ENCODE peak calls at places on chromosomes 4 and X, in four cellular contexts. X is cardiac fibroblast, J is bronchial epithelial cell, F is left lung. Q is an unnamed sample.

GRCh38 chrX:144791298-144791697 is 456.0 kb upstream of the SPANXN1 start:
- DNase-seq in F (no peak), X (no peak), J (peak; percentile 64), Q (no peak)

GRCh38 chr4:45741897-45742296 is 382.0 kb downstream of the GABRG1 start:
- DNase-seq in X (no peak), F (no peak), J (no peak), Q (no peak)

GRCh38 chrX:53320543-53321215 is 39.3 kb upstream of the IQSEC2 start:
- DNase-seq in J (no peak), X (no peak), F (peak; percentile 76), Q (peak; percentile 26)

GRCh38 chr4:123462007-123462406 is 65.4 kb downstream of the SPRY1 start:
- DNase-seq in F (no peak), X (peak; percentile 58), J (peak; percentile 93), Q (no peak)

GRCh38 chrX:79361192-79361870 is 5.8 kb downstream of the ITM2A start:
- DNase-seq in F (no peak), J (no peak), X (no peak), Q (no peak)

GRCh38 chrX:17859609-17860178 is 1.4 kb downstream of the RAI2 start:
- DNase-seq in F (no peak), X (no peak), J (no peak), Q (no peak)

GRCh38 chrX:9033179-9033578 is 748 bp downstream of the FAM9B start:
- DNase-seq in J (no peak), X (no peak), F (peak; percentile 45), Q (no peak)

GRCh38 chr4:165464813-165465381 is 86.1 kb downstream of the CPE start:
- DNase-seq in J (peak; percentile 46), X (peak; percentile 67), F (no peak), Q (peak; percentile 70)

GRCh38 chr4:684611-685010 is 4.3 kb downstream of the SLC49A3 start:
- DNase-seq in J (no peak), F (peak; percentile 69), X (no peak), Q (no peak)

GRCh38 chr4:1714303-1715001 is 2.3 kb upstream of the SLBP start:
- DNase-seq in F (no peak), J (peak; percentile 37), X (peak; percentile 17), Q (no peak)

GRCh38 chrX:123422875-123423274 is 238.8 kb downstream of the GRIA3 start:
- DNase-seq in X (peak; percentile 52), F (no peak), J (peak; percentile 15), Q (peak; percentile 37)

GRCh38 chr4:146453192-146453591 is 68.5 kb downstream of the SLC10A7 start:
- DNase-seq in F (no peak), X (no peak), J (no peak), Q (no peak)

GRCh38 chr4:146456681-146457080 is 65.1 kb downstream of the SLC10A7 start:
- DNase-seq in X (no peak), J (no peak), F (no peak), Q (no peak)

DNA sequence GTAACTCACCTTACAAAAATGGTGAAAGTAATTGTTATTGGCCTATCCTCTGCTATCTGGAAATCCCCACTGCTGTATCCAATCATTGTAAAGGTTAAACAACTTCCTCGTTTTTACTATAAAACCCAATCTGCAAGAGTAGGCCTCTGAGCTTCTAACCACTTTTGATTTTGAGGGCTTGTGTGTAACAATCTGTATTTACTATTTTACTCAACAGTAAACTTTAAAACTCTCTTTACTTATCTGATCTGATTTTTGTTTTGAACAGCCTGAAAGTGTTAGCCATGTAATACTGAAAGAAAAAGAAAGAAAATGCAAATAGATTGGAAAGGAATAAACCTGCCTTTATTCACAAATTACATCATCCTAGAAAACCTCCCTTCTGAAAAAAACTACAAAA is 63.1 kb downstream of the SLC10A7 start:
- DNase-seq in X (no peak), F (no peak), J (no peak), Q (no peak)
- H3K4me3 ChIP-seq in X (no peak overlapping the region), F (no peak overlapping the region), J (no peak overlapping the region), Q (no peak overlapping the region)

GRCh38 chr4:6942238-6942800 is 32.7 kb downstream of the TBC1D14 start:
- DNase-seq in J (peak; percentile 92), X (peak; percentile 96), F (no peak), Q (peak; percentile 91)

GRCh38 chr4:6941796-6942195 is 32.2 kb downstream of the TBC1D14 start:
- DNase-seq in X (no peak), F (no peak), J (peak; percentile 59), Q (no peak)

GRCh38 chr4:6939761-6940743 is 30.4 kb downstream of the TBC1D14 start:
- DNase-seq in X (no peak), F (no peak), J (no peak), Q (no peak)

GRCh38 chr4:6938758-6939201 is 29.2 kb downstream of the TBC1D14 start:
- DNase-seq in X (no peak), J (no peak), F (peak; percentile 88), Q (peak; percentile 60)

DNA sequence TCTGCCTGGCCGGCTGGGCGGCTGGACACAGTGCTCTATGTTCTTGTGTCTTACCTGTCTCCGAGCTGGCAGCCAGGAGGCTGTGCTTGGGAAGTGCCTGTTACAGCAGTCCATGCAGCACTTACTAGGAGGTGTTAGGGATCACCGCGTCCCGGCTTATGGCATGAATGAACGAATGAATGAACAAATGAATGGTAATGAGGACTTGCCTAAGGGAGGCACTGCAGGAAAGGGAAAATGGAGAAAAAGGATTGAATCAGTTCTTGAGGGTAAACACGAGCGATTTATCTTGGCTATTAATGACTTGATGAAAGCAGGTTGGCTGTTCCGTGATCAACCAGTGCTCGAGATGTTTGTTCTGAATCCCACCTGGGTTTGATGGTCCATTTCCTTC is 31.1 kb downstream of the TBC1D14 start:
- DNase-seq in J (no peak), X (no peak), F (no peak), Q (no peak)
- H3K4me3 ChIP-seq in J (no peak overlapping the region), X (no peak overlapping the region), F (no peak overlapping the region), Q (no peak overlapping the region)

GRCh38 chr4:40173470-40173875 is 23.4 kb upstream of the RHOH start:
- DNase-seq in J (no peak), F (no peak), X (no peak), Q (no peak)

GRCh38 chr4:40165931-40166330 is 30.9 kb upstream of the RHOH start:
- DNase-seq in X (peak; percentile 52), F (no peak), J (no peak), Q (no peak)

GRCh38 chr4:40168070-40168469 is 28.8 kb upstream of the RHOH start:
- DNase-seq in F (no peak), J (no peak), X (no peak), Q (no peak)

GRCh38 chr4:40170588-40170987 is 26.2 kb upstream of the RHOH start:
- DNase-seq in F (no peak), X (no peak), J (no peak), Q (no peak)
- H3K4me3 ChIP-seq in F (no peak overlapping the region), X (no peak overlapping the region), J (no peak overlapping the region), Q (no peak overlapping the region)

GRCh38 chrX:71533850-71534515 is 1.1 kb downstream of the OGT start:
- DNase-seq in X (peak; percentile 53), F (peak; percentile 72), J (peak; percentile 18), Q (peak; percentile 30)

GRCh38 chrX:71536285-71536684 is 3.4 kb downstream of the OGT start:
- DNase-seq in X (no peak), F (no peak), J (no peak), Q (no peak)

GRCh38 chrX:71534773-71535544 is 2.1 kb downstream of the OGT start:
- DNase-seq in F (no peak), J (no peak), X (no peak), Q (no peak)

GRCh38 chrX:71540801-71541545 is 8.1 kb downstream of the OGT start:
- DNase-seq in J (peak; percentile 30), X (no peak), F (no peak), Q (peak; percentile 4)

GRCh38 chrX:71537743-71538142 is 4.8 kb downstream of the OGT start:
- DNase-seq in J (no peak), F (no peak), X (no peak), Q (no peak)
- H3K4me3 ChIP-seq in J (no peak overlapping the region), F (no peak overlapping the region), X (no peak overlapping the region), Q (no peak overlapping the region)

Q was measured in foreskin fibroblast.